ENCODE peak calls at places on chromosomes 2 and 18, in eight cellular contexts. One of them, this sample, is unnamed.

GRCh38 chr2:228039752-228040534 is 141.5 kb downstream of the SPHKAP start:
- DNase-seq in sigmoid colon: no peak
- DNase-seq in K562: peak; percentile 8
- DNase-seq in transverse colon: no peak
- DNase-seq in SK-N-SH: peak; percentile 25
- DNase-seq in stomach: no peak
- DNase-seq in upper lobe of left lung: no peak
- DNase-seq in HepG2: peak; percentile 41
- DNase-seq in this sample: no peak

GRCh38 chr18:49094979-49095632 is 144.3 kb upstream of the SMAD7 start:
- DNase-seq in sigmoid colon: no peak
- DNase-seq in K562: no peak
- DNase-seq in transverse colon: no peak
- DNase-seq in SK-N-SH: no peak
- DNase-seq in stomach: no peak
- DNase-seq in upper lobe of left lung: no peak
- DNase-seq in HepG2: no peak
- DNase-seq in this sample: no peak

GRCh38 chr18:63646916-63647315 is 2.9 kb upstream of the SERPINB4 start:
- DNase-seq in sigmoid colon: no peak
- DNase-seq in K562: no peak
- DNase-seq in transverse colon: no peak
- DNase-seq in SK-N-SH: no peak
- DNase-seq in stomach: no peak
- DNase-seq in upper lobe of left lung: no peak
- DNase-seq in HepG2: no peak
- DNase-seq in this sample: no peak

GRCh38 chr2:8495189-8495855 is 186.5 kb upstream of the ID2 start:
- DNase-seq in sigmoid colon: peak; percentile 47
- DNase-seq in K562: no peak
- DNase-seq in transverse colon: no peak
- DNase-seq in SK-N-SH: no peak
- DNase-seq in stomach: no peak
- DNase-seq in upper lobe of left lung: no peak
- DNase-seq in HepG2: no peak
- DNase-seq in this sample: no peak

GRCh38 chr2:68774569-68775271 is 40.1 kb downstream of the ARHGAP25 start:
- DNase-seq in sigmoid colon: peak; percentile 74
- DNase-seq in K562: peak; percentile 65
- DNase-seq in transverse colon: peak; percentile 80
- DNase-seq in SK-N-SH: no peak
- DNase-seq in stomach: peak; percentile 66
- DNase-seq in upper lobe of left lung: peak; percentile 92
- DNase-seq in HepG2: no peak
- DNase-seq in this sample: no peak

GRCh38 chr2:73870084-73870483 is 22.7 kb upstream of the ACTG2 start:
- DNase-seq in sigmoid colon: peak; percentile 92
- DNase-seq in K562: no peak
- DNase-seq in transverse colon: peak; percentile 66
- DNase-seq in SK-N-SH: no peak
- DNase-seq in stomach: peak; percentile 37
- DNase-seq in upper lobe of left lung: no peak
- DNase-seq in HepG2: no peak
- DNase-seq in this sample: no peak

GRCh38 chr18:42032447-42032846 is 77.4 kb downstream of the PIK3C3 start:
- DNase-seq in sigmoid colon: no peak
- DNase-seq in K562: no peak
- DNase-seq in transverse colon: no peak
- DNase-seq in SK-N-SH: no peak
- DNase-seq in stomach: no peak
- DNase-seq in upper lobe of left lung: no peak
- DNase-seq in HepG2: no peak
- DNase-seq in this sample: no peak

GRCh38 chr18:809985-810642 is 1.9 kb downstream of the YES1 start:
- DNase-seq in sigmoid colon: no peak
- DNase-seq in K562: no peak
- DNase-seq in transverse colon: no peak
- DNase-seq in SK-N-SH: no peak
- DNase-seq in stomach: no peak
- DNase-seq in upper lobe of left lung: no peak
- DNase-seq in HepG2: no peak
- DNase-seq in this sample: no peak

GRCh38 chr2:20447437-20448245 is 767 bp downstream of the RHOB start:
- DNase-seq in sigmoid colon: peak; percentile 86
- DNase-seq in K562: no peak
- DNase-seq in transverse colon: peak; percentile 57
- DNase-seq in SK-N-SH: peak; percentile 82
- DNase-seq in stomach: peak; percentile 57
- DNase-seq in upper lobe of left lung: peak; percentile 91
- DNase-seq in HepG2: no peak
- DNase-seq in this sample: peak; percentile 82

GRCh38 chr2:84959045-84959493 is 11.9 kb upstream of the KCMF1 start:
- DNase-seq in sigmoid colon: no peak
- DNase-seq in K562: no peak
- DNase-seq in transverse colon: no peak
- DNase-seq in SK-N-SH: no peak
- DNase-seq in stomach: no peak
- DNase-seq in upper lobe of left lung: no peak
- DNase-seq in HepG2: no peak
- DNase-seq in this sample: no peak

GRCh38 chr18:70188113-70188512 is 17.4 kb downstream of the RTTN start:
- DNase-seq in sigmoid colon: no peak
- DNase-seq in K562: no peak
- DNase-seq in transverse colon: no peak
- DNase-seq in SK-N-SH: no peak
- DNase-seq in stomach: no peak
- DNase-seq in upper lobe of left lung: no peak
- DNase-seq in HepG2: no peak
- DNase-seq in this sample: no peak

GRCh38 chr18:39500320-39500719 is 1934.7 kb upstream of the CELF4 start:
- DNase-seq in sigmoid colon: no peak
- DNase-seq in K562: no peak
- DNase-seq in transverse colon: no peak
- DNase-seq in SK-N-SH: no peak
- DNase-seq in stomach: no peak
- DNase-seq in upper lobe of left lung: no peak
- DNase-seq in HepG2: no peak
- DNase-seq in this sample: no peak

GRCh38 chr2:146652311-146652710 is 1192.5 kb upstream of the ACVR2A start:
- DNase-seq in sigmoid colon: no peak
- DNase-seq in K562: no peak
- DNase-seq in transverse colon: no peak
- DNase-seq in SK-N-SH: no peak
- DNase-seq in stomach: no peak
- DNase-seq in upper lobe of left lung: no peak
- DNase-seq in HepG2: no peak
- DNase-seq in this sample: no peak

GRCh38 chr18:21703241-21703820 is 1.2 kb downstream of the ABHD3 start:
- DNase-seq in sigmoid colon: no peak
- DNase-seq in K562: peak; percentile 18
- DNase-seq in transverse colon: peak; percentile 71
- DNase-seq in SK-N-SH: peak; percentile 34
- DNase-seq in stomach: peak; percentile 34
- DNase-seq in upper lobe of left lung: no peak
- DNase-seq in HepG2: no peak
- DNase-seq in this sample: no peak

GRCh38 chr2:70977605-70978205 is 725 bp upstream of the ANKRD53 start:
- DNase-seq in sigmoid colon: peak; percentile 81
- DNase-seq in K562: no peak
- DNase-seq in transverse colon: peak; percentile 57
- DNase-seq in SK-N-SH: peak; percentile 7
- DNase-seq in stomach: peak; percentile 49
- DNase-seq in upper lobe of left lung: no peak
- DNase-seq in HepG2: peak; percentile 36
- DNase-seq in this sample: peak; percentile 81

GRCh38 chr2:207113403-207113802 is 52.3 kb downstream of the KLF7 start:
- DNase-seq in sigmoid colon: no peak
- DNase-seq in K562: no peak
- DNase-seq in transverse colon: no peak
- DNase-seq in SK-N-SH: peak; percentile 83
- DNase-seq in stomach: no peak
- DNase-seq in upper lobe of left lung: no peak
- DNase-seq in HepG2: no peak
- DNase-seq in this sample: no peak

GRCh38 chr18:31587538-31587937 is 4.1 kb upstream of the TTR start:
- DNase-seq in sigmoid colon: no peak
- DNase-seq in K562: no peak
- DNase-seq in transverse colon: no peak
- DNase-seq in SK-N-SH: no peak
- DNase-seq in stomach: no peak
- DNase-seq in upper lobe of left lung: no peak
- DNase-seq in HepG2: peak; percentile 90
- DNase-seq in this sample: no peak

GRCh38 chr2:237344972-237345870 is 68.7 kb downstream of the COL6A3 start:
- DNase-seq in sigmoid colon: no peak
- DNase-seq in K562: no peak
- DNase-seq in transverse colon: no peak
- DNase-seq in SK-N-SH: no peak
- DNase-seq in stomach: no peak
- DNase-seq in upper lobe of left lung: no peak
- DNase-seq in HepG2: no peak
- DNase-seq in this sample: no peak

GRCh38 chr18:34965511-34965910 is 75.7 kb upstream of the MAPRE2 start:
- DNase-seq in sigmoid colon: no peak
- DNase-seq in K562: no peak
- DNase-seq in transverse colon: no peak
- DNase-seq in SK-N-SH: no peak
- DNase-seq in stomach: no peak
- DNase-seq in upper lobe of left lung: no peak
- DNase-seq in HepG2: no peak
- DNase-seq in this sample: no peak

GRCh38 chr2:100819365-100820345 is at the start of gene NPAS2:
- DNase-seq in sigmoid colon: peak; percentile 77
- DNase-seq in K562: peak; percentile 17
- DNase-seq in transverse colon: peak; percentile 59
- DNase-seq in SK-N-SH: peak; percentile 78
- DNase-seq in stomach: peak; percentile 53
- DNase-seq in upper lobe of left lung: peak; percentile 87
- DNase-seq in HepG2: peak; percentile 35
- DNase-seq in this sample: no peak
- TF ChIP-seq POLR2AphosphoS5 in sigmoid colon: peak; percentile 47
- TF ChIP-seq POLR2AphosphoS5 in K562: no peak
- TF ChIP-seq POLR2AphosphoS5 in transverse colon: no peak
- TF ChIP-seq POLR2AphosphoS5 in SK-N-SH: no peak
- TF ChIP-seq POLR2AphosphoS5 in stomach: no peak
- TF ChIP-seq POLR2AphosphoS5 in upper lobe of left lung: no peak
- TF ChIP-seq POLR2AphosphoS5 in HepG2: peak; percentile 33
- TF ChIP-seq POLR2AphosphoS5 in this sample: no peak

DNA sequence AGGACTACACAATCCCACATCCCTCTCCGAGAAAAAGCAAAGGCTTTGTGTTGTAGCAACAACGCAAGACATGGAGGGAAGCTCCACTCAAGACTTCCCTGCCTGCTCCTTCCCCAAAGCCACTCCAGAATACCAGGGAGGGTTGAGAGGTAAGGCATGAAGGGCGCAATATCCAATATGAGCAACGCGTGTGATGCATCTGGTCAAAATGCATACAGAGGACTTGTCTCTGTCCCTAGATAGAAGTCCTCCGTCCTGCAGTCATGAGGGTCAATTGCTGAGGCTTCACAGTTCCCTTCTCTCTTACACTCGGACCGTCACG is 540 bp downstream of the ORC4 start:
- DNase-seq in sigmoid colon: no peak
- DNase-seq in K562: no peak
- DNase-seq in transverse colon: no peak
- DNase-seq in SK-N-SH: no peak
- DNase-seq in stomach: no peak
- DNase-seq in upper lobe of left lung: no peak
- DNase-seq in HepG2: no peak
- DNase-seq in this sample: no peak
- TF ChIP-seq EP300 in sigmoid colon: no peak
- TF ChIP-seq EP300 in K562: no peak
- TF ChIP-seq EP300 in transverse colon: no peak
- TF ChIP-seq EP300 in SK-N-SH: no peak
- TF ChIP-seq EP300 in stomach: no peak
- TF ChIP-seq EP300 in upper lobe of left lung: no peak
- TF ChIP-seq EP300 in HepG2: no peak
- TF ChIP-seq EP300 in this sample: no peak

GRCh38 chr2:209380278-209380677 is 43.6 kb upstream of the MAP2 start:
- DNase-seq in sigmoid colon: no peak
- DNase-seq in K562: no peak
- DNase-seq in transverse colon: no peak
- DNase-seq in SK-N-SH: no peak
- DNase-seq in stomach: no peak
- DNase-seq in upper lobe of left lung: no peak
- DNase-seq in HepG2: no peak
- DNase-seq in this sample: no peak

GRCh38 chr2:209382775-209383174 is 41.1 kb upstream of the MAP2 start:
- DNase-seq in sigmoid colon: no peak
- DNase-seq in K562: no peak
- DNase-seq in transverse colon: no peak
- DNase-seq in SK-N-SH: no peak
- DNase-seq in stomach: no peak
- DNase-seq in upper lobe of left lung: no peak
- DNase-seq in HepG2: no peak
- DNase-seq in this sample: no peak

GRCh38 chr2:209388416-209389037 is 35.3 kb upstream of the MAP2 start:
- DNase-seq in sigmoid colon: no peak
- DNase-seq in K562: no peak
- DNase-seq in transverse colon: no peak
- DNase-seq in SK-N-SH: no peak
- DNase-seq in stomach: no peak
- DNase-seq in upper lobe of left lung: no peak
- DNase-seq in HepG2: no peak
- DNase-seq in this sample: no peak

GRCh38 chr2:209387389-209387788 is 36.5 kb upstream of the MAP2 start:
- DNase-seq in sigmoid colon: peak; percentile 57
- DNase-seq in K562: no peak
- DNase-seq in transverse colon: no peak
- DNase-seq in SK-N-SH: no peak
- DNase-seq in stomach: no peak
- DNase-seq in upper lobe of left lung: peak; percentile 71
- DNase-seq in HepG2: no peak
- DNase-seq in this sample: no peak

GRCh38 chr2:209383212-209383611 is 40.6 kb upstream of the MAP2 start:
- DNase-seq in sigmoid colon: no peak
- DNase-seq in K562: no peak
- DNase-seq in transverse colon: no peak
- DNase-seq in SK-N-SH: no peak
- DNase-seq in stomach: no peak
- DNase-seq in upper lobe of left lung: no peak
- DNase-seq in HepG2: peak; percentile 37
- DNase-seq in this sample: no peak
- TF ChIP-seq POLR2AphosphoS5 in sigmoid colon: no peak
- TF ChIP-seq POLR2AphosphoS5 in K562: no peak
- TF ChIP-seq POLR2AphosphoS5 in transverse colon: no peak
- TF ChIP-seq POLR2AphosphoS5 in SK-N-SH: peak; percentile 46
- TF ChIP-seq POLR2AphosphoS5 in stomach: no peak
- TF ChIP-seq POLR2AphosphoS5 in upper lobe of left lung: no peak
- TF ChIP-seq POLR2AphosphoS5 in HepG2: no peak
- TF ChIP-seq POLR2AphosphoS5 in this sample: no peak

DNA sequence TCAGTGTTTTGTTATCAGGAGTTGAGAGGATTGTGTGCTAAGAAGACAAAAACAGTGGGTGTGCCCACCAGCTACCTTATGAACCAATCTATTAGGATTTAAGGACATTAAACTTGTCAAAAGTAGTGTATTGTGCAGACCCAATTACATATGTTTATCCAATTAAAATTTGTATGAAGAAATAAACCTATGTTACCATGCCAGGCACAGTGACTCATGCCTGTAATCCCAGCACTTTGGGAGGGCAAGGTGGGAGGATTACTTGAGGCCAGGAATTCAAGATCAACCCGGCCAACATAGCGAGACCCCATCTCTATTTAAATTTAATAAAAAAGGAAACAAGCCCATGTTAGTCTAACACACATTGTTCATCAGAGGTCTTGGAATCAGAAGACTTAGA is 162.2 kb downstream of the IRS1 start:
- DNase-seq in sigmoid colon: no peak
- DNase-seq in K562: no peak
- DNase-seq in transverse colon: no peak
- DNase-seq in SK-N-SH: no peak
- DNase-seq in stomach: no peak
- DNase-seq in upper lobe of left lung: no peak
- DNase-seq in HepG2: no peak
- DNase-seq in this sample: no peak
- TF ChIP-seq EP300 in sigmoid colon: no peak
- TF ChIP-seq EP300 in K562: no peak
- TF ChIP-seq EP300 in transverse colon: no peak
- TF ChIP-seq EP300 in SK-N-SH: no peak
- TF ChIP-seq EP300 in stomach: no peak
- TF ChIP-seq EP300 in upper lobe of left lung: no peak
- TF ChIP-seq EP300 in HepG2: no peak
- TF ChIP-seq EP300 in this sample: no peak